ENCODE peak calls at places on chromosomes 2 and 18, in ten cellular contexts. C, V, R, G, P, U, E, Q, A and O are unnamed samples.
A peak's percentile ranks its signal among the peaks of the same experiment; 100 is the strongest.

GRCh38 chr2:221554769-221555510 is 17.2 kb downstream of the EPHA4 start:
- DNase-seq in C (peak; percentile 20), V (no peak), R (peak; percentile 50), G (no peak), P (no peak), U (no peak), E (no peak), Q (peak; percentile 15), A (peak; percentile 34), O (peak; percentile 39)

GRCh38 chr2:170408461-170409163 is 230.7 kb downstream of the MYO3B start:
- DNase-seq in C (peak; percentile 23), V (no peak), R (peak; percentile 58), G (no peak), P (no peak), U (no peak), E (no peak), Q (no peak), A (peak; percentile 35), O (no peak)

GRCh38 chr2:55519908-55520885 is 679 bp downstream of the CFAP36 start:
- DNase-seq in C (no peak), V (peak; percentile 23), R (peak; percentile 21), G (no peak), P (no peak), U (peak; percentile 19), E (peak; percentile 21), Q (peak; percentile 6), A (peak; percentile 24), O (peak; percentile 8)

GRCh38 chr2:172093416-172094318 is 8.4 kb downstream of the DLX1 start:
- DNase-seq in C (no peak), V (no peak), R (no peak), G (no peak), P (no peak), U (no peak), E (no peak), Q (peak; percentile 39), A (no peak), O (peak; percentile 28)

GRCh38 chr2:46298522-46299351 is 1.5 kb downstream of the EPAS1 start:
- DNase-seq in C (no peak), V (peak; percentile 48), R (no peak), G (peak; percentile 50), P (peak; percentile 78), U (peak; percentile 69), E (peak; percentile 44), Q (peak; percentile 70), A (peak; percentile 47), O (peak; percentile 74)

GRCh38 chr18:48817021-48817461 is 133.7 kb downstream of the SMAD7 start:
- DNase-seq in C (no peak), V (no peak), R (no peak), G (peak; percentile 20), P (peak; percentile 32), U (no peak), E (no peak), Q (no peak), A (peak; percentile 12), O (no peak)

GRCh38 chr2:221999702-222000101 is 299.1 kb downstream of the PAX3 start:
- DNase-seq in C (no peak), V (peak; percentile 5), R (no peak), G (no peak), P (no peak), U (no peak), E (no peak), Q (no peak), A (no peak), O (no peak)

GRCh38 chr18:35549515-35549914 is 32.0 kb upstream of the GALNT1 start:
- DNase-seq in C (no peak), V (no peak), R (no peak), G (no peak), P (no peak), U (no peak), E (no peak), Q (no peak), A (no peak), O (no peak)

GRCh38 chr18:33264566-33264965 is 176.0 kb downstream of the CCDC178 start:
- DNase-seq in C (no peak), V (no peak), R (no peak), G (no peak), P (no peak), U (no peak), E (no peak), Q (no peak), A (no peak), O (no peak)

GRCh38 chr2:144705328-144706245 is 185.7 kb upstream of the ZEB2 start:
- DNase-seq in C (no peak), V (no peak), R (no peak), G (no peak), P (no peak), U (no peak), E (no peak), Q (no peak), A (no peak), O (no peak)

GRCh38 chr2:26011990-26012856 is 21.7 kb upstream of the RAB10 start:
- DNase-seq in C (no peak), V (peak; percentile 82), R (no peak), G (peak; percentile 88), P (peak; percentile 79), U (peak; percentile 100), E (peak; percentile 47), Q (no peak), A (no peak), O (no peak)

GRCh38 chr18:80246656-80247402 is 485 bp downstream of the PARD6G start:
- DNase-seq in C (peak; percentile 25), V (no peak), R (no peak), G (peak; percentile 53), P (no peak), U (no peak), E (peak; percentile 29), Q (peak; percentile 63), A (peak; percentile 44), O (peak; percentile 72)

GRCh38 chr2:96491860-96492497 is 13.2 kb downstream of the NEURL3 start:
- DNase-seq in C (no peak), V (no peak), R (no peak), G (no peak), P (no peak), U (no peak), E (no peak), Q (no peak), A (no peak), O (no peak)

GRCh38 chr2:88557290-88557689 is 70.0 kb downstream of the EIF2AK3 start:
- DNase-seq in C (no peak), V (no peak), R (no peak), G (no peak), P (no peak), U (no peak), E (no peak), Q (no peak), A (no peak), O (no peak)

GRCh38 chr2:88549616-88550292 is 77.5 kb downstream of the EIF2AK3 start:
- DNase-seq in C (no peak), V (no peak), R (no peak), G (no peak), P (no peak), U (no peak), E (no peak), Q (no peak), A (peak; percentile 69), O (no peak)

GRCh38 chr2:88556026-88556425 is 71.2 kb downstream of the EIF2AK3 start:
- DNase-seq in C (no peak), V (no peak), R (no peak), G (no peak), P (no peak), U (no peak), E (no peak), Q (no peak), A (no peak), O (no peak)

GRCh38 chr2:88554189-88554588 is 73.1 kb downstream of the EIF2AK3 start:
- DNase-seq in C (no peak), V (no peak), R (no peak), G (no peak), P (no peak), U (peak; percentile 25), E (no peak), Q (no peak), A (peak; percentile 24), O (no peak)
- TF ChIP-seq CTCF in C (no peak), V (no peak), R (no peak), G (peak; percentile 42), P (no peak), U (no peak), E (peak; percentile 64), Q (no peak), A (no peak), O (no peak)

DNA sequence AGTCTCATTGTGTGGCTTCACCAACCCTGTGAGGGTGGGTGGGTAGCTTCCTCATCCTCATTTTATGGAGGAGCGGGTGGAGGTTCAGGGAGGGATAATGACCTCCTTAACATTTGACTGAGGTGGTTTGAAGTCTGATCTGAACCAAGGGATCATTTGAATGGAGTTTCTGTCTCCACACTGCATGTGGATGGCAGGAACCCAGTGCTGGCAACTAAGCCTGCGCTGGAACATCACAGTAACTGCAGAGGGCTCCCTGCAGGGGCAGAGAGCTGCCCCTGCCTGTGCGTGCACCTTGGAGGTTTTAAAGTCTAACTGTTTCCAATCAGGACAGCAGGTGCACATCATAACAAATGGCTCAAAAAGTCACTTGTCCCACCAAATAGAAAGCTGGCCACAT is 3.3 kb downstream of the AGAP1 start:
- DNase-seq in C (no peak), V (no peak), R (no peak), G (no peak), P (no peak), U (no peak), E (no peak), Q (no peak), A (no peak), O (peak; percentile 13)
- TF ChIP-seq CTCF in C (no peak), V (no peak), R (no peak), G (no peak), P (no peak), U (no peak), E (no peak), Q (no peak), A (no peak), O (no peak)

GRCh38 chr2:236526459-236527197 is 43.0 kb upstream of the ACKR3 start:
- DNase-seq in C (no peak), V (no peak), R (no peak), G (no peak), P (no peak), U (no peak), E (no peak), Q (no peak), A (no peak), O (no peak)
- TF ChIP-seq CTCF in C (no peak), V (no peak), R (no peak), G (no peak), P (no peak), U (no peak), E (no peak), Q (no peak), A (no peak), O (no peak)

DNA sequence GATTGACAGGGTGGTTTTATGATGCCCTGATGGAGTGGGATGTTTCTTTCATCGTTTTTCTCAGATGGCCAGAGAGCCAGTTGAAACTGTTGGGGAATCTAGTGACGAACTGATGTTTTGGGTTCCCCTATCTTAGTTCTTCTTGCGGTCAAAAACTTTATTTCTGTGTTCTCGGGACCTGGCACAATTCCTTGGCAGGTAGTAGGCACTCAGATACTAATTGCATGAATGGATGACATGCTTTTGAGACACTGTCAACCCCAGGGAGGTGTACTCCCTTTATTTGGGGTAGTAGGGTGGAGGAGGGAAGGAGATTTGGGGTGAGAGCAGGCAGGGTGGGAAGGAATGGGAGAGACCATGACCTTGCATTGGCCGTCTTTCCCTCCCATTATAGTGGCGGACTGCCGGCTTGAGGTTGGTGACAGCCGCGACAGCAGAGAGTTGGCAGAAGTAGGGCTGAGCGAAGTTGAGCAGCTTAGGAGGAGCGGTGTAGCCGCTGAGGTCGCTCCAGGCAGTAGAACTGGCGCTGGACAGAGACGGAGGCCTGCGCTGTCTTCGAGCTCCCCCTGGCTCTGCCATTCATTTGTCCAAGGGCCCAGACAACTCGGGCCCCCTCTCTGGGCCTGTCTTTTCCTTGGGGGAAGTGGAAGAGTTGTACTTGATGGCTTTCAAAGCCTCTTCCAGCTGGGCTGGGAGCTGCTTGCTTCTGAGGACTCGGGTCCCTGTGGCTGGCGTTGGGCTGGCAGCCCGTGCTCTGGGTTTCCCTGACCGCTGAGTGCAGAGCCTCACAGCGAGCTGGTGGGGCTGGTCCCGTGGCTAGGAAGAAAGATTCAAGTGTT is 2.6 kb downstream of the TET3 start:
- DNase-seq in C (no peak), V (peak; percentile 53), R (no peak), G (peak; percentile 76), P (peak; percentile 74), U (no peak), E (peak; percentile 67), Q (no peak), A (no peak), O (peak; percentile 54)
- TF ChIP-seq CTCF in C (peak; percentile 23), V (no peak), R (no peak), G (peak; percentile 52), P (peak; percentile 50), U (no peak), E (peak; percentile 85), Q (peak; percentile 38), A (no peak), O (peak; percentile 23)